ENCODE peak calls at places on chromosomes 6 and 20, in eight cellular contexts. One of them, this sample, is unnamed. For H3K4me1, the result is how much of the 10 kb centered on the place peaks cover.

GRCh38 chr20:22216984-22217383 is 367.4 kb downstream of the FOXA2 start:
- DNase-seq in lung: no peak
- DNase-seq in CD4-positive, alpha-beta memory T cell: no peak
- DNase-seq in uterus: no peak
- DNase-seq in BE2C: no peak
- DNase-seq in left ventricle myocardium inferior: no peak
- DNase-seq in colonic mucosa: no peak
- DNase-seq in fibroblast of lung: no peak
- DNase-seq in this sample: no peak

GRCh38 chr6:3138341-3138740 is 19.0 kb downstream of the TUBB2A start:
- DNase-seq in lung: no peak
- DNase-seq in CD4-positive, alpha-beta memory T cell: no peak
- DNase-seq in uterus: no peak
- DNase-seq in BE2C: no peak
- DNase-seq in left ventricle myocardium inferior: no peak
- DNase-seq in colonic mucosa: no peak
- DNase-seq in fibroblast of lung: no peak
- DNase-seq in this sample: no peak

GRCh38 chr6:122007366-122007765 is 392.1 kb upstream of the HSF2 start:
- DNase-seq in lung: no peak
- DNase-seq in CD4-positive, alpha-beta memory T cell: no peak
- DNase-seq in uterus: no peak
- DNase-seq in BE2C: no peak
- DNase-seq in left ventricle myocardium inferior: no peak
- DNase-seq in colonic mucosa: no peak
- DNase-seq in fibroblast of lung: peak
- DNase-seq in this sample: peak

GRCh38 chr20:16404171-16404570 is 169.1 kb downstream of the KIF16B start:
- DNase-seq in lung: no peak
- DNase-seq in CD4-positive, alpha-beta memory T cell: no peak
- DNase-seq in uterus: no peak
- DNase-seq in BE2C: no peak
- DNase-seq in left ventricle myocardium inferior: no peak
- DNase-seq in colonic mucosa: no peak
- DNase-seq in fibroblast of lung: no peak
- DNase-seq in this sample: no peak

GRCh38 chr6:10465633-10466499 is 51.0 kb upstream of the TFAP2A start:
- DNase-seq in lung: no peak
- DNase-seq in CD4-positive, alpha-beta memory T cell: no peak
- DNase-seq in uterus: no peak
- DNase-seq in BE2C: peak
- DNase-seq in left ventricle myocardium inferior: no peak
- DNase-seq in colonic mucosa: peak
- DNase-seq in fibroblast of lung: peak
- DNase-seq in this sample: peak

GRCh38 chr6:81241717-81242116 is 510.8 kb downstream of the TENT5A start:
- DNase-seq in lung: no peak
- DNase-seq in CD4-positive, alpha-beta memory T cell: no peak
- DNase-seq in uterus: no peak
- DNase-seq in BE2C: no peak
- DNase-seq in left ventricle myocardium inferior: no peak
- DNase-seq in colonic mucosa: no peak
- DNase-seq in fibroblast of lung: peak
- DNase-seq in this sample: peak

GRCh38 chr6:82298012-82298411 is 50.5 kb upstream of the IBTK start:
- DNase-seq in lung: no peak
- DNase-seq in CD4-positive, alpha-beta memory T cell: no peak
- DNase-seq in uterus: no peak
- DNase-seq in BE2C: no peak
- DNase-seq in left ventricle myocardium inferior: no peak
- DNase-seq in colonic mucosa: no peak
- DNase-seq in fibroblast of lung: peak
- DNase-seq in this sample: peak

GRCh38 chr6:119720160-119720559 is 370.6 kb upstream of the MAN1A1 start:
- DNase-seq in lung: no peak
- DNase-seq in CD4-positive, alpha-beta memory T cell: no peak
- DNase-seq in uterus: no peak
- DNase-seq in BE2C: no peak
- DNase-seq in left ventricle myocardium inferior: no peak
- DNase-seq in colonic mucosa: no peak
- DNase-seq in fibroblast of lung: no peak
- DNase-seq in this sample: no peak

GRCh38 chr6:113635222-113635970 is 221.7 kb upstream of the MARCKS start:
- DNase-seq in lung: no peak
- DNase-seq in CD4-positive, alpha-beta memory T cell: no peak
- DNase-seq in uterus: no peak
- DNase-seq in BE2C: no peak
- DNase-seq in left ventricle myocardium inferior: no peak
- DNase-seq in colonic mucosa: no peak
- DNase-seq in fibroblast of lung: no peak
- DNase-seq in this sample: no peak

GRCh38 chr6:118712955-118713354 is 61.6 kb upstream of the CEP85L start:
- DNase-seq in lung: no peak
- DNase-seq in CD4-positive, alpha-beta memory T cell: no peak
- DNase-seq in uterus: no peak
- DNase-seq in BE2C: no peak
- DNase-seq in left ventricle myocardium inferior: no peak
- DNase-seq in colonic mucosa: no peak
- DNase-seq in fibroblast of lung: peak
- DNase-seq in this sample: no peak

GRCh38 chr6:30782425-30783014 is 38.2 kb upstream of the IER3 start:
- DNase-seq in lung: no peak
- DNase-seq in CD4-positive, alpha-beta memory T cell: no peak
- DNase-seq in uterus: no peak
- DNase-seq in BE2C: no peak
- DNase-seq in left ventricle myocardium inferior: no peak
- DNase-seq in colonic mucosa: no peak
- DNase-seq in fibroblast of lung: peak
- DNase-seq in this sample: no peak

GRCh38 chr20:63059684-63060056 is 52.9 kb upstream of the BHLHE23 start:
- DNase-seq in lung: no peak
- DNase-seq in CD4-positive, alpha-beta memory T cell: no peak
- DNase-seq in uterus: no peak
- DNase-seq in BE2C: no peak
- DNase-seq in left ventricle myocardium inferior: peak
- DNase-seq in colonic mucosa: no peak
- DNase-seq in fibroblast of lung: no peak
- DNase-seq in this sample: no peak

GRCh38 chr6:75348882-75349261 is 64.3 kb upstream of the TMEM30A start:
- DNase-seq in lung: no peak
- DNase-seq in CD4-positive, alpha-beta memory T cell: no peak
- DNase-seq in uterus: no peak
- DNase-seq in BE2C: no peak
- DNase-seq in left ventricle myocardium inferior: no peak
- DNase-seq in colonic mucosa: no peak
- DNase-seq in fibroblast of lung: no peak
- DNase-seq in this sample: no peak
- H3K4me1 ChIP-seq in lung: under half
- H3K4me1 ChIP-seq in CD4-positive, alpha-beta memory T cell: under half
- H3K4me1 ChIP-seq in uterus: under half
- H3K4me1 ChIP-seq in BE2C: under half
- H3K4me1 ChIP-seq in left ventricle myocardium inferior: half or more
- H3K4me1 ChIP-seq in colonic mucosa: under half
- H3K4me1 ChIP-seq in fibroblast of lung: under half
- H3K4me1 ChIP-seq in this sample: under half

GRCh38 chr20:51411867-51412266 is 130.7 kb downstream of the NFATC2 start:
- DNase-seq in lung: no peak
- DNase-seq in CD4-positive, alpha-beta memory T cell: no peak
- DNase-seq in uterus: no peak
- DNase-seq in BE2C: no peak
- DNase-seq in left ventricle myocardium inferior: no peak
- DNase-seq in colonic mucosa: no peak
- DNase-seq in fibroblast of lung: no peak
- DNase-seq in this sample: no peak

GRCh38 chr20:51416532-51417244 is 125.8 kb downstream of the NFATC2 start:
- DNase-seq in lung: no peak
- DNase-seq in CD4-positive, alpha-beta memory T cell: peak
- DNase-seq in uterus: no peak
- DNase-seq in BE2C: no peak
- DNase-seq in left ventricle myocardium inferior: no peak
- DNase-seq in colonic mucosa: no peak
- DNase-seq in fibroblast of lung: no peak
- DNase-seq in this sample: no peak

GRCh38 chr20:51412991-51413471 is 129.5 kb downstream of the NFATC2 start:
- DNase-seq in lung: no peak
- DNase-seq in CD4-positive, alpha-beta memory T cell: no peak
- DNase-seq in uterus: no peak
- DNase-seq in BE2C: no peak
- DNase-seq in left ventricle myocardium inferior: peak
- DNase-seq in colonic mucosa: no peak
- DNase-seq in fibroblast of lung: no peak
- DNase-seq in this sample: peak

GRCh38 chr20:51412333-51412761 is 130.2 kb downstream of the NFATC2 start:
- DNase-seq in lung: no peak
- DNase-seq in CD4-positive, alpha-beta memory T cell: no peak
- DNase-seq in uterus: no peak
- DNase-seq in BE2C: no peak
- DNase-seq in left ventricle myocardium inferior: peak
- DNase-seq in colonic mucosa: no peak
- DNase-seq in fibroblast of lung: peak
- DNase-seq in this sample: peak

DNA sequence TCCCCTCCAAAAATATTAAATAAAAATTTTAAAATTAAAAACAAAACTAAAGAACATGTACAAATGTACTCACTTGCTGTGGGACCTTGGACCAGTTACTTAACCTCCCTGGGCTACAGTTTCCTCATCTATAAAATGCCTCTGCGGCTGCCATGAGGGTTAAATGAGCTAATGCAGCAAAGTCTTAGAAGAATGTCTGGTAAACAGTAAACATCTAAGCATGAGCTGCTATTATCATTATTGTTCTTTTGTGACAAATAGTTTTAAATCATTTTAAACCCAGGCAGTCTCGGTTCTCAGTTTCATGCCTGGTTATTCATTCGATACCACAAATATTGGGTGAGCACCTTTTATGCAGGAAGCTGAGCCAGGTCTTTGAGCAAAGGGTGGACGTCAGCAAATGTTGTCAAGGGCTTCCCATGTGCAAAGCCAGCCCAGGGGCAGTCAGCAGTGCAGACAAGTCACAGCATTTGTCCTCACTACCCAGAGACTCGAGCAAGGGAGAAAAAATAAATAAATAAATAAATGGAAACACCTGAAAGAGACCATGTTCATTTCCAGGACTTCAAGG is 128.7 kb downstream of the NFATC2 start:
- DNase-seq in lung: no peak
- DNase-seq in CD4-positive, alpha-beta memory T cell: peak
- DNase-seq in uterus: no peak
- DNase-seq in BE2C: no peak
- DNase-seq in left ventricle myocardium inferior: no peak
- DNase-seq in colonic mucosa: no peak
- DNase-seq in fibroblast of lung: no peak
- DNase-seq in this sample: no peak
- H3K4me1 ChIP-seq in lung: under half
- H3K4me1 ChIP-seq in CD4-positive, alpha-beta memory T cell: half or more
- H3K4me1 ChIP-seq in uterus: under half
- H3K4me1 ChIP-seq in BE2C: under half
- H3K4me1 ChIP-seq in left ventricle myocardium inferior: under half
- H3K4me1 ChIP-seq in colonic mucosa: under half
- H3K4me1 ChIP-seq in fibroblast of lung: under half
- H3K4me1 ChIP-seq in this sample: under half

DNA sequence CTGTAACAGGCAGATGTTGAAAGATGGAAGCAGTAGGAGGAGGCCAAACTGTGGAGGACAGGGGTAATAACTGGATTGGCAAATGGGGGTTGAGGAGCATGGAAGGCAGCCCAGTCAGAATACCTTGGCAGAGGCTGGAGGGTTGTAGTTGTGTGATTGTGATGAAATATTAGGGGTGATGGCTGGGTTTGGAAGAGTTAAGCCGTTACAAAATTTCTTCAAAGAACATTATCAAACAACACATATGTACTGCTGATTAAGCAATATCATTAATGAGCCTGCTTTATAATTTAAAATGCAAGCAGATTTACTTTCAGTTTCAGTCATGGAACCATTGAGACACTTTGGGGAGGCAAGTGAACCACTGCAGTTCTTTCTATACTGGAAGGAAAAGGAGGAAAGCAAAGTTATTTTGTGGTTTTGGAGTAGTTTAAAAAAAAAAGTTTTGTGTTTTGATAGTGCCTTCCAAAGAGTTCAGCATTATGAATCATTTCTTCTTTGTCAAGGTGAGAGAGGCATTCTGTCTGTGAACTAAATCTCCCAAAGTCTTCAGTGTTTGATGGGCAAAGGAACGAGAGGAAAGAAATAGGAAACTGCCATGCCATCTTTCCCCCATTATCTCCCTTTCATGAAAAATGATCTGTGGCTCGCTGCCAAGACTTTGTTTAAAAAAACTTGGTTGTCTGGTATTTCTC is 20.7 kb downstream of the FOXO3 start:
- DNase-seq in lung: peak
- DNase-seq in CD4-positive, alpha-beta memory T cell: peak
- DNase-seq in uterus: peak
- DNase-seq in BE2C: peak
- DNase-seq in left ventricle myocardium inferior: no peak
- DNase-seq in colonic mucosa: peak
- DNase-seq in fibroblast of lung: peak
- DNase-seq in this sample: peak
- H3K4me1 ChIP-seq in lung: half or more
- H3K4me1 ChIP-seq in CD4-positive, alpha-beta memory T cell: half or more
- H3K4me1 ChIP-seq in uterus: under half
- H3K4me1 ChIP-seq in BE2C: under half
- H3K4me1 ChIP-seq in left ventricle myocardium inferior: half or more
- H3K4me1 ChIP-seq in colonic mucosa: under half
- H3K4me1 ChIP-seq in fibroblast of lung: under half
- H3K4me1 ChIP-seq in this sample: half or more

GRCh38 chr6:139235666-139236065 is 56.1 kb downstream of the TXLNB start:
- DNase-seq in lung: no peak
- DNase-seq in CD4-positive, alpha-beta memory T cell: no peak
- DNase-seq in uterus: no peak
- DNase-seq in BE2C: no peak
- DNase-seq in left ventricle myocardium inferior: no peak
- DNase-seq in colonic mucosa: no peak
- DNase-seq in fibroblast of lung: no peak
- DNase-seq in this sample: no peak

GRCh38 chr6:139236105-139236504 is 55.7 kb downstream of the TXLNB start:
- DNase-seq in lung: no peak
- DNase-seq in CD4-positive, alpha-beta memory T cell: no peak
- DNase-seq in uterus: no peak
- DNase-seq in BE2C: no peak
- DNase-seq in left ventricle myocardium inferior: no peak
- DNase-seq in colonic mucosa: no peak
- DNase-seq in fibroblast of lung: no peak
- DNase-seq in this sample: no peak

GRCh38 chr6:139230421-139230840 is 61.4 kb downstream of the TXLNB start:
- DNase-seq in lung: no peak
- DNase-seq in CD4-positive, alpha-beta memory T cell: no peak
- DNase-seq in uterus: no peak
- DNase-seq in BE2C: no peak
- DNase-seq in left ventricle myocardium inferior: no peak
- DNase-seq in colonic mucosa: no peak
- DNase-seq in fibroblast of lung: peak
- DNase-seq in this sample: peak

DNA sequence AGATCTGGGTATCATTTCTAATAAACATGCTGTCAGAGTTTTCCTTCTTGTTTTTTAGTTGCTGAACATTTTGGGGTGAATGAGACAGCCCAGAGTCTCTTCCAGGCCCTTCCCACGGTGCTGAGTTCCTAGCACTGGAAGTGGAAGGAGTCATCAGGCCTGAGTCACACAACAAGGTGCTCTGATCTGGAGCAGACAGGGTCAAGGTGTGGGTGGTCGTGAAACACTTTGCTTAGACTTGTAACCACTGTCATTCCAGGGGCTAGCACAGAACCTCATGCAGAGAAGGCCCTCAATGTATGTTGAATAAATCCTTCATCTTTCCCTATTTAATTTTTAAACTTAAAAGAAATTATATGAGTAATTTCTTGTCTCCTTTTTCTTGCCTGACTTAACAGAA is 60.6 kb downstream of the TXLNB start:
- DNase-seq in lung: no peak
- DNase-seq in CD4-positive, alpha-beta memory T cell: no peak
- DNase-seq in uterus: no peak
- DNase-seq in BE2C: no peak
- DNase-seq in left ventricle myocardium inferior: no peak
- DNase-seq in colonic mucosa: no peak
- DNase-seq in fibroblast of lung: peak
- DNase-seq in this sample: no peak
- H3K4me1 ChIP-seq in lung: under half
- H3K4me1 ChIP-seq in CD4-positive, alpha-beta memory T cell: under half
- H3K4me1 ChIP-seq in uterus: under half
- H3K4me1 ChIP-seq in BE2C: under half
- H3K4me1 ChIP-seq in left ventricle myocardium inferior: under half
- H3K4me1 ChIP-seq in colonic mucosa: under half
- H3K4me1 ChIP-seq in fibroblast of lung: under half
- H3K4me1 ChIP-seq in this sample: under half